ENCODE peak calls at places on chromosomes 7 and 10, in eight cellular contexts. D is CD8-positive, alpha-beta T cell; Q is astrocyte; Y is left lung; K is colonic mucosa; N is HCT116; C is psoas muscle; T is ovary. P is an unnamed sample. For H3K4me1, the result is how much of the 10 kb centered on the place peaks cover.

GRCh38 chr10:7503190-7503589 is 92.4 kb upstream of the SFMBT2 start:
- DNase-seq in D (no peak), Q (no peak), Y (no peak), K (no peak), N (no peak), C (no peak), T (no peak), P (no peak)

GRCh38 chr10:22320591-22321155 is at the start of gene BMI1:
- DNase-seq in D (peak), Q (peak), Y (peak), K (peak), N (no peak), C (peak), T (peak), P (peak)

GRCh38 chr7:107404740-107405537 is 64.9 kb upstream of the GPR22 start:
- DNase-seq in D (no peak), Q (no peak), Y (no peak), K (no peak), N (no peak), C (no peak), T (no peak), P (no peak)

GRCh38 chr10:125562737-125563136 is 120.2 kb downstream of the TEX36 start:
- DNase-seq in D (no peak), Q (no peak), Y (no peak), K (no peak), N (peak), C (no peak), T (no peak), P (no peak)

GRCh38 chr10:112912441-112912911 is 37.6 kb upstream of the TCF7L2 start:
- DNase-seq in D (no peak), Q (no peak), Y (no peak), K (no peak), N (peak), C (no peak), T (no peak), P (no peak)

GRCh38 chr10:4136121-4136520 is 351.1 kb upstream of the KLF6 start:
- DNase-seq in D (no peak), Q (no peak), Y (no peak), K (no peak), N (no peak), C (no peak), T (no peak), P (no peak)

GRCh38 chr10:62062028-62062427 is 160.5 kb downstream of the ARID5B start:
- DNase-seq in D (no peak), Q (no peak), Y (no peak), K (no peak), N (no peak), C (no peak), T (no peak), P (no peak)

GRCh38 chr10:114024876-114025609 is 18.6 kb upstream of the ADRB1 start:
- DNase-seq in D (no peak), Q (no peak), Y (no peak), K (no peak), N (no peak), C (no peak), T (no peak), P (no peak)

GRCh38 chr10:60444494-60445064 is 54.9 kb upstream of the ANK3 start:
- DNase-seq in D (no peak), Q (peak), Y (no peak), K (no peak), N (peak), C (no peak), T (no peak), P (no peak)

GRCh38 chr7:24963218-24963617 is 16.8 kb downstream of the OSBPL3 start:
- DNase-seq in D (no peak), Q (peak), Y (no peak), K (peak), N (no peak), C (peak), T (no peak), P (no peak)

GRCh38 chr7:159211540-159212182 is 67.0 kb upstream of the VIPR2 start:
- DNase-seq in D (no peak), Q (no peak), Y (no peak), K (no peak), N (no peak), C (no peak), T (no peak), P (no peak)

GRCh38 chr10:35217458-35217857 is 90.8 kb downstream of the CREM start:
- DNase-seq in D (no peak), Q (peak), Y (no peak), K (no peak), N (no peak), C (no peak), T (no peak), P (no peak)

GRCh38 chr7:103538964-103539709 is 93.1 kb upstream of the SLC26A5 start:
- DNase-seq in D (no peak), Q (no peak), Y (no peak), K (no peak), N (no peak), C (no peak), T (no peak), P (no peak)

GRCh38 chr10:124588736-124589451 is 127.3 kb downstream of the LHPP start:
- DNase-seq in D (no peak), Q (peak), Y (peak), K (peak), N (no peak), C (peak), T (peak), P (peak)

GRCh38 chr10:47309403-47310089 is 9.5 kb downstream of the GDF10 start:
- DNase-seq in D (no peak), Q (no peak), Y (no peak), K (no peak), N (no peak), C (no peak), T (no peak), P (peak)

GRCh38 chr10:47146571-47146970 is 153.4 kb upstream of the GDF10 start:
- DNase-seq in D (no peak), Q (no peak), Y (no peak), K (no peak), N (no peak), C (no peak), T (no peak), P (no peak)

GRCh38 chr10:17092986-17093803 is 36.4 kb downstream of the CUBN start:
- DNase-seq in D (no peak), Q (no peak), Y (no peak), K (no peak), N (no peak), C (no peak), T (no peak), P (no peak)

GRCh38 chr10:93254180-93254847 is 180.6 kb downstream of the CYP26A1 start:
- DNase-seq in D (no peak), Q (no peak), Y (no peak), K (no peak), N (no peak), C (no peak), T (no peak), P (no peak)

GRCh38 chr10:114548662-114549061 is 109.4 kb downstream of the ABLIM1 start:
- DNase-seq in D (no peak), Q (peak), Y (no peak), K (peak), N (peak), C (no peak), T (peak), P (no peak)

GRCh38 chr7:37832194-37832593 is 16.2 kb upstream of the NME8 start:
- DNase-seq in D (no peak), Q (no peak), Y (peak), K (peak), N (no peak), C (peak), T (peak), P (peak)

GRCh38 chr10:42952931-42953683 is 123.8 kb upstream of the RET start:
- DNase-seq in D (no peak), Q (no peak), Y (peak), K (peak), N (no peak), C (peak), T (peak), P (peak)

GRCh38 chr10:50992356-50992866 is 81.9 kb upstream of the PRKG1 start:
- DNase-seq in D (no peak), Q (no peak), Y (no peak), K (no peak), N (no peak), C (no peak), T (no peak), P (no peak)

GRCh38 chr10:122486396-122487080 is 25.2 kb downstream of the HTRA1 start:
- DNase-seq in D (no peak), Q (no peak), Y (no peak), K (no peak), N (no peak), C (no peak), T (peak), P (no peak)

GRCh38 chr7:28190077-28190476 is 9.5 kb upstream of the JAZF1 start:
- DNase-seq in D (no peak), Q (no peak), Y (no peak), K (no peak), N (no peak), C (no peak), T (peak), P (no peak)

GRCh38 chr10:20100157-20100556 is 283.9 kb downstream of the PLXDC2 start:
- DNase-seq in D (no peak), Q (peak), Y (no peak), K (no peak), N (no peak), C (no peak), T (no peak), P (no peak)

GRCh38 chr10:44780461-44780860 is 130.7 kb upstream of the TMEM72 start:
- DNase-seq in D (no peak), Q (no peak), Y (no peak), K (no peak), N (no peak), C (no peak), T (no peak), P (no peak)

GRCh38 chr10:9274206-9274755 is 1219.8 kb downstream of the GATA3 start:
- DNase-seq in D (no peak), Q (no peak), Y (no peak), K (no peak), N (no peak), C (no peak), T (no peak), P (no peak)

GRCh38 chr10:126166797-126167196 is 221.5 kb downstream of the ADAM12 start:
- DNase-seq in D (no peak), Q (no peak), Y (no peak), K (no peak), N (no peak), C (no peak), T (no peak), P (no peak)

GRCh38 chr10:30392564-30392990 is 41.4 kb upstream of the MAP3K8 start:
- DNase-seq in D (peak), Q (peak), Y (peak), K (peak), N (peak), C (peak), T (peak), P (peak)

GRCh38 chr10:1293147-1293546 is 237.0 kb downstream of the WDR37 start:
- DNase-seq in D (no peak), Q (no peak), Y (no peak), K (no peak), N (no peak), C (no peak), T (no peak), P (no peak)

GRCh38 chr10:116457480-116457879 is 29.8 kb downstream of the PNLIPRP3 start:
- DNase-seq in D (no peak), Q (no peak), Y (no peak), K (no peak), N (no peak), C (no peak), T (no peak), P (no peak)

GRCh38 chr7:43647314-43647691 is 64.4 kb downstream of the STK17A start:
- DNase-seq in D (no peak), Q (peak), Y (no peak), K (no peak), N (no peak), C (no peak), T (no peak), P (no peak)

GRCh38 chr10:43318978-43319965 is 52.2 kb upstream of the FXYD4 start:
- DNase-seq in D (no peak), Q (no peak), Y (no peak), K (no peak), N (no peak), C (no peak), T (no peak), P (no peak)

GRCh38 chr7:149310990-149311573 is 49.1 kb downstream of the ZNF783 start:
- DNase-seq in D (no peak), Q (no peak), Y (no peak), K (no peak), N (no peak), C (no peak), T (no peak), P (no peak)

GRCh38 chr7:134750083-134751062 is 29.1 kb upstream of the CALD1 start:
- DNase-seq in D (peak), Q (no peak), Y (no peak), K (peak), N (peak), C (peak), T (peak), P (peak)

GRCh38 chr10:110147961-110148360 is 59.4 kb upstream of the MXI1 start:
- DNase-seq in D (no peak), Q (no peak), Y (no peak), K (no peak), N (no peak), C (no peak), T (no peak), P (no peak)

GRCh38 chr7:45690762-45691150 is 116.6 kb downstream of the ADCY1 start:
- DNase-seq in D (no peak), Q (no peak), Y (no peak), K (no peak), N (no peak), C (no peak), T (no peak), P (no peak)

GRCh38 chr7:128104109-128104742 is 73.0 kb upstream of the LRRC4 start:
- DNase-seq in D (no peak), Q (no peak), Y (no peak), K (no peak), N (no peak), C (peak), T (peak), P (peak)

GRCh38 chr10:18660816-18661431 is 1.7 kb downstream of the ARL5B start:
- DNase-seq in D (no peak), Q (no peak), Y (peak), K (no peak), N (no peak), C (no peak), T (no peak), P (no peak)

GRCh38 chr10:18665079-18665478 is 5.8 kb downstream of the ARL5B start:
- DNase-seq in D (no peak), Q (no peak), Y (no peak), K (no peak), N (no peak), C (no peak), T (no peak), P (no peak)

GRCh38 chr10:18668026-18668425 is 8.8 kb downstream of the ARL5B start:
- DNase-seq in D (no peak), Q (no peak), Y (no peak), K (no peak), N (no peak), C (no peak), T (no peak), P (no peak)

GRCh38 chr10:18665815-18666558 is 6.8 kb downstream of the ARL5B start:
- DNase-seq in D (no peak), Q (peak), Y (no peak), K (no peak), N (no peak), C (no peak), T (no peak), P (no peak)

DNA sequence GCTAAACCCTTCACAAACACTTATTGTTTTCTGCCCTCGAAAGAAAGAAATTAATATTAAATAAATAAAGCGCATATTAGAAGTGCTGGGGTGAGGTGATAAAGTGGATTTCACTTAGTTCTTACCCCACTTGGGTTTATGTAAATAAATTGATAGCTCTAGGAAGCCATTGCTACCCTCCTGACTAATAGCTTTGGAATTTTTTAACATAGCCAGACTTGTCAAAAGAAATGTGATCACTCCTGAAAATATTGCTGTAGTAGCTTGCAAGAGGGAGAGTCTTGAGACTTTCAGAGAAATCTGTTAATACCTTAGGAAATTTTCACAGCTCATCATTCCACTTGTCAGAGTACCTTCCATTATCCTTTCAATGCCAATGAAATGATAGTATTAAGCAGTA is 7.6 kb downstream of the ARL5B start:
- DNase-seq in D (no peak), Q (peak), Y (no peak), K (no peak), N (no peak), C (no peak), T (no peak), P (no peak)
- H3K4me3 ChIP-seq in D (no peak), Q (peak), Y (no peak), K (no peak), N (no peak), C (no peak), T (no peak), P (no peak)

DNA sequence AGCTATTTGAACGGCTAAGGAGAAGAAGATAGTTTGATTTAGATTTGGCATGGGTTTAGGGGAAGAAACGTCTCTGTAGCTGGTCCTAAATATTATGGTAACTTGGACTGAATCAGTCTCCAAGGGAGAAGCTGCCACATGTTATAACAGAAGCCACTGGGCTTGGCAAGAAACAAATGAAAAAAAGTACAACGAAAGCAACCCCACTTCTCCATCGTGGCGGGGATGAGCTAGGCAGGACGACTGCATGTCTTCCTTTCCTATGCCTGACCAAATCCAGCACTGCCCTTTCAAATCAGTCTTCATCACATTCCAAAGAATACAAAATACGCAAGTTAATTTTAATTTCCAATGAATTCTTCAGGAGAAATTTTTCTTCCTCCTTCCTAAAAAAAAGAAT is 196.7 kb upstream of the KLF14 start:
- DNase-seq in D (no peak), Q (no peak), Y (no peak), K (no peak), N (no peak), C (no peak), T (no peak), P (no peak)
- H3K4me1 ChIP-seq in D (under half), Q (under half), Y (under half), K (under half), N (half or more), C (half or more), T (under half), P (under half)

GRCh38 chr7:129435414-129435829 is 1.2 kb downstream of the STRIP2 start:
- DNase-seq in D (no peak), Q (no peak), Y (no peak), K (no peak), N (no peak), C (no peak), T (no peak), P (no peak)

GRCh38 chr7:129436335-129436923 is 2.2 kb downstream of the STRIP2 start:
- DNase-seq in D (no peak), Q (no peak), Y (no peak), K (no peak), N (no peak), C (no peak), T (no peak), P (no peak)

GRCh38 chr7:129434172-129434845 is at the start of gene STRIP2:
- DNase-seq in D (peak), Q (peak), Y (peak), K (peak), N (peak), C (peak), T (peak), P (peak)

GRCh38 chr7:129433823-129434171 is 435 bp upstream of the STRIP2 start:
- DNase-seq in D (no peak), Q (no peak), Y (peak), K (no peak), N (peak), C (no peak), T (no peak), P (no peak)

DNA sequence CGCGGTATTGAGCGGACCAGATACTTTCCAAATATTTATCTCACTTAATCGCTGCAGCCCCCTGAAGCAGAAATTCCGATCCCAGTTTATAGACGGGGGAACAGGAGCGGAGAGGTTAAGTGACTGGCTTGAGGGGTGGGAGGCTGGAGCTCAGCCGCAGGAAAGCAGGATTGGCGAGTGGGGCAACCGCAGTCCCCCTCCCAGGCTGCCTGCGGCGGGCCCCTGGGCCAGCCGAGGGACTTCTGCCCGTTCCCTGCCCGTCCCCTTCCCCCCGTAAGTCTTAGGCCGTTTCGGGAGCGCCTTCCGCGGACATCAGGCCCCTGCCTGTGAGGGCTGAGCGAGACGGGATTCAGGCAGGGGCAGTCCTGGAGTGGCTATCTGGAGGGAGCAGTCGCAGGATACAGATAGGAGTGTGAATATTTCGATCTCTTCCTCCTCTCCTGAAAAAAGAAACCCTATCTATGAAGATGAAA is 650 bp downstream of the STRIP2 start:
- DNase-seq in D (no peak), Q (no peak), Y (peak), K (no peak), N (no peak), C (peak), T (peak), P (no peak)
- H3K27ac ChIP-seq in D (no peak), Q (no peak), Y (no peak), K (no peak), N (peak), C (peak), T (peak), P (no peak)

DNA sequence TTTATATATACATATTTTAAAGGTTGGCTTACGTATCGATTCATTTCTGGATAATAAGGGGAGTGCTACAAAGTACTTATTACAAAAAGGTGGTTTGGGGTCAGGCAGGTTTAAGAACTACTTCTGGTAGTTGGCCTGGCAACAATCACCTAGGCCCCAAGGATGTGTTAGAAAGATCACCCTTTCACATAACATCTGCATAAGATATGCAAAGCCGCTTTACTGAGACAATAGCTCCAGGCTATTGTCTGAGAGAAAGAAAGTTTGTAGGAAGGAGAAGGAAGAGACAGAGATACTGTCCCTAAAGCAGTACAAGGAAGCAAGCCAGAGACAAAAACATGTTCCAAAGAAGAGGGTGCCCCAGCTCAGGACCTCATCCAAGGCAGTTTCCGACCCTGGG is 6.2 kb downstream of the PAXIP1 start:
- DNase-seq in D (no peak), Q (no peak), Y (no peak), K (no peak), N (no peak), C (no peak), T (no peak), P (no peak)
- H3K4me3 ChIP-seq in D (no peak), Q (no peak), Y (no peak), K (no peak), N (no peak), C (no peak), T (no peak), P (no peak)